ENCODE peak calls at places on chromosomes 13 and 19, in four cellular contexts. T is lower leg skin; C is stimulated activated CD8-positive, alpha-beta memory T cell treated with anti-CD3 and anti-CD28 coated beads, Interleukin-2, amount 100 ng/mL, for 1 hour; G is NCI-H748 treated with DMSO at 0.1 percent for 48 hours. K is an unnamed sample.

GRCh38 chr19:14840206-14840605 is 5.2 kb upstream of the OR7A5 start:
- DNase-seq in T (no peak), C (no peak), G (no peak), K (no peak)

GRCh38 chr19:47190167-47190727 is 40.8 kb downstream of the BBC3 start:
- DNase-seq in T (no peak), C (peak; percentile 23), G (no peak), K (no peak)

GRCh38 chr19:33370783-33371182 is 2.7 kb upstream of the CEBPG start:
- DNase-seq in T (no peak), C (no peak), G (no peak), K (no peak)

GRCh38 chr13:74200081-74200480 is 65.9 kb upstream of the KLF12 start:
- DNase-seq in T (no peak), C (no peak), G (no peak), K (no peak)

GRCh38 chr19:33236696-33237390 is 11.2 kb upstream of the SLC7A10 start:
- DNase-seq in T (no peak), C (no peak), G (no peak), K (no peak)

GRCh38 chr19:41431426-41432386 is 4.5 kb upstream of the B3GNT8 start:
- DNase-seq in T (no peak), C (no peak), G (no peak), K (no peak)

GRCh38 chr19:7673995-7674667 is 2.8 kb upstream of the MCEMP1 start:
- DNase-seq in T (peak; percentile 94), C (no peak), G (peak; percentile 24), K (no peak)

GRCh38 chr19:7340959-7341837 is 7.5 kb upstream of the ARHGEF18 start:
- DNase-seq in T (peak; percentile 96), C (peak; percentile 75), G (peak; percentile 9), K (peak; percentile 91)

GRCh38 chr19:18606281-18607221 is at the start of gene CRLF1:
- DNase-seq in T (no peak), C (no peak), G (no peak), K (no peak)

GRCh38 chr13:109764474-109765292 is 21.7 kb downstream of the IRS2 start:
- DNase-seq in T (no peak), C (no peak), G (no peak), K (no peak)

GRCh38 chr19:16334421-16334820 is 9.8 kb downstream of the KLF2 start:
- DNase-seq in T (no peak), C (no peak), G (no peak), K (no peak)

GRCh38 chr19:44499559-44499958 is 763 bp downstream of the ZNF180 start:
- DNase-seq in T (no peak), C (no peak), G (no peak), K (no peak)

GRCh38 chr19:2446390-2446789 is 10.4 kb downstream of the LMNB2 start:
- DNase-seq in T (no peak), C (no peak), G (no peak), K (no peak)

GRCh38 chr19:18541258-18541991 is 1.9 kb downstream of the FKBP8 start:
- DNase-seq in T (no peak), C (no peak), G (no peak), K (no peak)

GRCh38 chr19:41616785-41617621 is 9.9 kb downstream of the CEACAM4 start:
- DNase-seq in T (no peak), C (no peak), G (no peak), K (no peak)